ENCODE peak calls at places on chromosome 1, in ten cellular contexts. M, D, Z, K, C, A, J, S, U and E are unnamed samples.
A peak's percentile ranks its signal among the peaks of the same experiment; 100 is the strongest.

GRCh38 chr1:171642197-171642596 is 10.3 kb downstream of the MYOC start:
- DNase-seq in M (no peak), D (no peak), Z (no peak), K (no peak), C (no peak), A (no peak), J (no peak), S (no peak), U (no peak), E (no peak)

GRCh38 chr1:154769193-154769895 is 100.7 kb downstream of the KCNN3 start:
- DNase-seq in M (no peak), D (no peak), Z (no peak), K (no peak), C (no peak), A (no peak), J (no peak), S (peak; percentile 42), U (no peak), E (no peak)

GRCh38 chr1:224380003-224380402 is 23.3 kb downstream of the CNIH4 start:
- DNase-seq in M (no peak), D (no peak), Z (no peak), K (no peak), C (no peak), A (no peak), J (no peak), S (peak; percentile 18), U (no peak), E (peak; percentile 36)

GRCh38 chr1:161082996-161083742 is 6.2 kb downstream of the NECTIN4 start:
- DNase-seq in M (peak; percentile 35), D (no peak), Z (peak; percentile 99), K (no peak), C (peak; percentile 51), A (peak; percentile 98), J (peak; percentile 88), S (no peak), U (peak; percentile 23), E (no peak)

GRCh38 chr1:225746361-225747179 is 31.1 kb upstream of the SRP9 start:
- DNase-seq in M (peak; percentile 43), D (no peak), Z (peak; percentile 93), K (peak; percentile 80), C (peak; percentile 74), A (peak; percentile 88), J (peak; percentile 71), S (no peak), U (peak; percentile 54), E (no peak)

GRCh38 chr1:111227434-111227833 is at the start of gene CHI3L2:
- DNase-seq in M (no peak), D (no peak), Z (peak; percentile 59), K (no peak), C (no peak), A (no peak), J (no peak), S (no peak), U (no peak), E (no peak)

GRCh38 chr1:6157132-6157527 is 23.0 kb downstream of the CHD5 start:
- DNase-seq in M (no peak), D (no peak), Z (no peak), K (no peak), C (no peak), A (no peak), J (no peak), S (no peak), U (no peak), E (no peak)

GRCh38 chr1:51488372-51489050 is 30.6 kb downstream of the EPS15 start:
- DNase-seq in M (no peak), D (no peak), Z (no peak), K (no peak), C (no peak), A (no peak), J (no peak), S (peak; percentile 27), U (no peak), E (no peak)

GRCh38 chr1:68198752-68199151 is 33.6 kb downstream of the WLS start:
- DNase-seq in M (no peak), D (no peak), Z (peak; percentile 81), K (no peak), C (no peak), A (no peak), J (no peak), S (no peak), U (no peak), E (no peak)

DNA sequence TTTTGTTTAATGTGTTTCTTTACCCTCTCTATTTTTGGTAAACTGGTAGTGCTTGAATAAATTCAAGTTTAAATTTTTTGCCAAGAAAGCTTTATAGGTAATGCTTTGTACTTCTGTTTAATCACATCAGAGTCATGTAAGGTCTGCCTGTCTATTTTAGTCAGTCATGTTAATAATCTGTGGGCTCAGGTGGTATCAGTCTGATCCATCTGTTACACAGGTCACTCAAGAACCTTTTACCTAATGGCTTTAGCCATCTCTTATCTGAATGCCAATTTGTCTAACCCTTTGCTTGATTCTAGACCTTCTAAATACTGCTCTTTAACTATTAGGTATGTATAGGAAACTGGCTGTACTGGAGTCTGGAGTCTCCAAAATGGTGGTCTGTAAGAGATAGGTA is 16.6 kb downstream of the MDM4 start:
- DNase-seq in M (no peak), D (no peak), Z (no peak), K (no peak), C (no peak), A (no peak), J (no peak), S (no peak), U (no peak), E (no peak)
- TF ChIP-seq CTCF in M (no peak), D (no peak), Z (no peak), K (no peak), C (no peak), A (no peak), J (no peak), S (no peak), U (no peak), E (no peak)

DNA sequence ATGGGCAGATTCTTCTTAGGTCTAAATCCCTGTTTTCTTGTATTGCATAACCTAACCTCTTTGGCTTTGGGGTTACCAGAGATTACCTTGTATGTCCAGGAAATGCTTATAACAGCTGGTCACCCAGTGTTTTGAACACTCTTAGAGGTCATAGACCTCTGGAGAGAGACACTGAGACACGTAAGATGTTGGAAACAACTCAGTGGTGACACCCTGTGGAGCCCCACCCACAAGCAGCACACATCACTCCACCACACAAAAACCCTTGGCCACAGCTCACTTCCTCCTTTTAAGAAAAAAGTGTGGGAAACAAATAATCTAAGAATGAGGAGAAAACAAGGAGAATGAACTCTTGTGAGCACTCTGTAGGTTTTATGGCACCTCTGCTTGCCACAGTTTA is 26.3 kb upstream of the CYP4B1 start:
- DNase-seq in M (no peak), D (no peak), Z (no peak), K (no peak), C (no peak), A (no peak), J (no peak), S (no peak), U (no peak), E (no peak)
- TF ChIP-seq CTCF in M (no peak), D (no peak), Z (no peak), K (no peak), C (no peak), A (no peak), J (no peak), S (no peak), U (no peak), E (no peak)

GRCh38 chr1:247517795-247518612 is 18.2 kb downstream of the OR2C3 start:
- DNase-seq in M (no peak), D (no peak), Z (no peak), K (no peak), C (no peak), A (no peak), J (no peak), S (no peak), U (peak; percentile 48), E (no peak)
- TF ChIP-seq CTCF in M (no peak), D (no peak), Z (no peak), K (no peak), C (no peak), A (no peak), J (no peak), S (no peak), U (no peak), E (no peak)

GRCh38 chr1:248622491-248623106 is 12.3 kb downstream of the OR2T11 start:
- DNase-seq in M (no peak), D (no peak), Z (peak; percentile 41), K (no peak), C (no peak), A (peak; percentile 19), J (no peak), S (peak; percentile 62), U (no peak), E (peak; percentile 67)
- TF ChIP-seq CTCF in M (peak; percentile 60), D (peak; percentile 62), Z (peak; percentile 44), K (no peak), C (peak; percentile 10), A (no peak), J (peak; percentile 41), S (peak; percentile 83), U (peak; percentile 25), E (peak; percentile 27)